ENCODE peak calls at places on chromosomes 2 and 18, in four cellular contexts. Z is osteoblast, R is HL-60, J is cardiac muscle cell. V is an unnamed sample.

GRCh38 chr2:143477724-143478443 is 348.7 kb downstream of the ARHGAP15 start:
- DNase-seq in J (no peak), Z (no peak), R (peak), V (no peak)

GRCh38 chr18:9814431-9814830 is 71.3 kb upstream of the TXNDC2 start:
- DNase-seq in J (no peak), Z (peak), R (no peak), V (no peak)

GRCh38 chr2:215356334-215356947 is 44.6 kb downstream of the ATIC start:
- DNase-seq in J (no peak), Z (no peak), R (no peak), V (no peak)

GRCh38 chr18:8397034-8397433 is 212.2 kb upstream of the RAB12 start:
- DNase-seq in R (no peak), Z (no peak), J (no peak), V (no peak)

GRCh38 chr2:205679410-205680009 is 2.8 kb upstream of the NRP2 start:
- DNase-seq in Z (no peak), R (no peak), J (no peak), V (no peak)

GRCh38 chr2:54206596-54206995 is 49.4 kb downstream of the TSPYL6 start:
- DNase-seq in Z (peak), J (peak), R (no peak), V (no peak)

GRCh38 chr2:158048327-158048726 is 53.3 kb upstream of the UPP2 start:
- DNase-seq in J (no peak), R (no peak), Z (no peak), V (no peak)

GRCh38 chr2:182229288-182229687 is 197.5 kb downstream of the PDE1A start:
- DNase-seq in J (no peak), Z (no peak), R (no peak), V (no peak)

GRCh38 chr2:176830362-176830761 is 382.2 kb upstream of the HNRNPA3 start:
- DNase-seq in R (peak), Z (no peak), J (peak), V (no peak)

GRCh38 chr2:72574886-72575285 is 250.9 kb downstream of the EXOC6B start:
- DNase-seq in Z (no peak), J (no peak), R (no peak), V (no peak)

GRCh38 chr2:238240761-238241711 is 1.2 kb upstream of the HES6 start:
- DNase-seq in Z (peak), R (no peak), J (peak), V (peak)

GRCh38 chr2:85694052-85695025 is at the start of gene GNLY:
- DNase-seq in J (no peak), R (no peak), Z (no peak), V (no peak)

GRCh38 chr18:27956001-27956400 is 220.9 kb downstream of the CDH2 start:
- DNase-seq in R (no peak), Z (no peak), J (no peak), V (no peak)

GRCh38 chr18:62524443-62525200 is 1.8 kb downstream of the ZCCHC2 start:
- DNase-seq in R (peak), Z (peak), J (peak), V (peak)

GRCh38 chr2:57182941-57183340 is 863.7 kb upstream of the VRK2 start:
- DNase-seq in R (no peak), J (no peak), Z (no peak), V (no peak)

GRCh38 chr2:75764611-75765010 is 53.9 kb upstream of the GCFC2 start:
- DNase-seq in J (no peak), Z (no peak), R (no peak), V (no peak)

GRCh38 chr2:75464348-75464946 is 96.3 kb downstream of the EVA1A start:
- DNase-seq in R (no peak), J (peak), Z (no peak), V (no peak)

GRCh38 chr2:127588241-127588640 is 52.8 kb downstream of the MYO7B start:
- DNase-seq in R (no peak), J (no peak), Z (no peak), V (no peak)

GRCh38 chr18:12254137-12254819 is at the start of gene CIDEA:
- DNase-seq in Z (no peak), J (peak), R (no peak), V (no peak)

GRCh38 chr2:226213717-226214116 is 585.9 kb downstream of the IRS1 start:
- DNase-seq in J (no peak), Z (peak), R (no peak), V (no peak)

GRCh38 chr2:29940706-29941105 is 19.3 kb upstream of the ALK start:
- DNase-seq in R (no peak), J (no peak), Z (no peak), V (no peak)

GRCh38 chr2:163665817-163666216 is 70.0 kb downstream of the FIGN start:
- DNase-seq in R (no peak), J (no peak), Z (peak), V (no peak)

GRCh38 chr2:166092889-166093288 is 34.9 kb downstream of the SCN1A start:
- DNase-seq in J (no peak), R (no peak), Z (peak), V (no peak)
- TF ChIP-seq CTCF in J (no peak), R (no peak), Z (no peak), V (no peak)

GRCh38 chr18:37394610-37394965 is 171.0 kb downstream of the CELF4 start:
- DNase-seq in R (no peak), J (no peak), Z (no peak), V (no peak)
- H3K27ac ChIP-seq in R (no peak), J (no peak), Z (peak), V (peak)

GRCh38 chr2:71333619-71334018 is 2.0 kb downstream of the ZNF638 start:
- DNase-seq in R (no peak), Z (no peak), J (no peak), V (no peak)
- H3K4me3 ChIP-seq in R (peak), Z (peak), J (peak), V (peak)

GRCh38 chr2:46230115-46230571 is 67.1 kb upstream of the EPAS1 start:
- DNase-seq in J (no peak), R (peak), Z (no peak), V (no peak)
- TF ChIP-seq CTCF in J (no peak), R (no peak), Z (peak), V (no peak)

GRCh38 chr2:237184192-237184922 is 98.7 kb downstream of the COPS8 start:
- DNase-seq in J (no peak), R (no peak), Z (peak), V (no peak)
- H3K27ac ChIP-seq in J (no peak), R (no peak), Z (peak), V (no peak)

GRCh38 chr18:55908790-55909408 is 320.9 kb upstream of the TCF4 start:
- DNase-seq in R (no peak), J (no peak), Z (no peak), V (no peak)

GRCh38 chr18:55906533-55906932 is 318.5 kb upstream of the TCF4 start:
- DNase-seq in J (no peak), Z (no peak), R (no peak), V (no peak)

GRCh38 chr18:55903911-55904310 is 315.9 kb upstream of the TCF4 start:
- DNase-seq in Z (no peak), R (no peak), J (no peak), V (no peak)

GRCh38 chr18:55910328-55910727 is 322.3 kb upstream of the TCF4 start:
- DNase-seq in R (no peak), Z (no peak), J (no peak), V (no peak)

GRCh38 chr18:55907352-55908045 is 319.5 kb upstream of the TCF4 start:
- DNase-seq in Z (no peak), R (no peak), J (no peak), V (no peak)
- H3K4me3 ChIP-seq in Z (peak), R (no peak), J (no peak), V (peak)

DNA sequence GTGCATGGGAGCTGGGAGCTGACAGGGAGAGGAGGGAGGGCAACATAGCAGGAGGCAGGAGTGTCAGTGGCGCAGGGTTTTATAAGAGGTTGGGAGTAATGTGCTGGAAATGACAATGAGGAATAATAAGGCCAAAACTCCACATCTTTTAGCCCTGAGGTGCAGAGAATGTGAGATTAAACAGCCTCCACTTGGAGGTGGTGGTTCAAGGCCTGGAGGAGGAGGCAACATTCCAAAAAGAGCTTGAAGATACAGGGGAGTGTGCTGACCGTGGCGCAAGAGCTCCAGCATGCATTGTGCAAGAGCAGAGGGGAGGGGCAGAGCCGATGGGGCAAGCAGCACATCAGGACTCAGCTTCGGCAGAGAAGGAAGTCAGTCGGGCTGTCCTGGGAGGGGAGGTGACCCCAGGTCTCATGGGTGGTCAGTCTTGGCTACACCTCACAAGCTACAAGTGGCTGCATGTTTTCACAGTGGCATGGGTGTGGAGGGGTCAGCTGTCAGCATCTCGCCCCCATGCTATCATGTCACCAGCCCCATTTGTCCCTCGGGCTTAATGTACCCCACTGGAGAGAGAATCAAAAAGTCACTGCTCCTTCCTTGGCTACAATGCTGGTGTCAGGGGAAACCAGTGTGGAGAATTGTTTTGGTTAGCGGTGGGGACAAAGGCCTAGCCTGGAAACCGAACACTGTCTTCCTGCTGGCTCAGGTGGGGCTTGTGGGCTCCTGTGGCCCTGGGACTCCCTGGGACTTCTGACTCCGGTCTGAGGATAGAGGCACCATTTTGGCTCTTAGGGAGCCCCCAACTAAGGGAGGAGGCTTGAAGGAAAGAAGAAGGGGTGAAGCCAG is 208.0 kb downstream of the ZFP36L2 start:
- DNase-seq in Z (peak), R (peak), J (no peak), V (no peak)
- TF ChIP-seq CTCF in Z (no peak), R (no peak), J (no peak), V (no peak)

GRCh38 chr2:224343226-224343625 is 58.7 kb downstream of the FAM124B start:
- DNase-seq in R (no peak), J (no peak), Z (no peak), V (no peak)
- H3K27ac ChIP-seq in R (no peak), J (no peak), Z (no peak), V (no peak)

GRCh38 chr18:31499157-31499524 is 1.2 kb downstream of the DSG2 start:
- DNase-seq in J (no peak), Z (no peak), R (no peak), V (no peak)
- H3K4me3 ChIP-seq in J (peak), Z (no peak), R (no peak), V (no peak)

GRCh38 chr2:131156452-131157149 is 51.5 kb downstream of the PLEKHB2 start:
- DNase-seq in J (no peak), R (no peak), Z (peak), V (no peak)
- TF ChIP-seq CTCF in J (no peak), R (no peak), Z (peak), V (no peak)

V was measured in dorsolateral prefrontal cortex.